ENCODE peak calls at places on chromosomes 13 and 19, in six cellular contexts. One of them, this sample, is unnamed.

GRCh38 chr19:58355215-58355796 is 2.0 kb upstream of the A1BG start:
- DNase-seq in GM12892: no peak
- DNase-seq in uterus: no peak
- DNase-seq in ovary: no peak
- DNase-seq in adrenal gland: no peak
- DNase-seq in stomach: no peak
- DNase-seq in this sample: peak

GRCh38 chr19:46815833-46816627 is 27.6 kb upstream of the SLC1A5 start:
- DNase-seq in GM12892: no peak
- DNase-seq in uterus: no peak
- DNase-seq in ovary: no peak
- DNase-seq in adrenal gland: no peak
- DNase-seq in stomach: no peak
- DNase-seq in this sample: no peak

GRCh38 chr19:43739836-43740235 is 14.9 kb downstream of the SMG9 start:
- DNase-seq in GM12892: no peak
- DNase-seq in uterus: no peak
- DNase-seq in ovary: no peak
- DNase-seq in adrenal gland: no peak
- DNase-seq in stomach: peak
- DNase-seq in this sample: no peak

GRCh38 chr13:113656831-113657671 is 947 bp downstream of the ATP4B start:
- DNase-seq in GM12892: no peak
- DNase-seq in uterus: peak
- DNase-seq in ovary: peak
- DNase-seq in adrenal gland: no peak
- DNase-seq in stomach: peak
- DNase-seq in this sample: peak

GRCh38 chr13:83752141-83752540 is 130.1 kb downstream of the SLITRK1 start:
- DNase-seq in GM12892: no peak
- DNase-seq in uterus: no peak
- DNase-seq in ovary: no peak
- DNase-seq in adrenal gland: no peak
- DNase-seq in stomach: no peak
- DNase-seq in this sample: no peak

GRCh38 chr13:26837997-26838396 is 77.4 kb upstream of the GPR12 start:
- DNase-seq in GM12892: no peak
- DNase-seq in uterus: no peak
- DNase-seq in ovary: no peak
- DNase-seq in adrenal gland: no peak
- DNase-seq in stomach: no peak
- DNase-seq in this sample: no peak

GRCh38 chr13:28541966-28542365 is 47.0 kb upstream of the FLT1 start:
- DNase-seq in GM12892: no peak
- DNase-seq in uterus: no peak
- DNase-seq in ovary: no peak
- DNase-seq in adrenal gland: no peak
- DNase-seq in stomach: no peak
- DNase-seq in this sample: no peak

GRCh38 chr19:56253737-56254136 is 18.8 kb upstream of the EDDM13 start:
- DNase-seq in GM12892: no peak
- DNase-seq in uterus: no peak
- DNase-seq in ovary: no peak
- DNase-seq in adrenal gland: no peak
- DNase-seq in stomach: no peak
- DNase-seq in this sample: no peak

GRCh38 chr13:32164622-32165268 is 133.2 kb downstream of the FRY start:
- DNase-seq in GM12892: no peak
- DNase-seq in uterus: no peak
- DNase-seq in ovary: no peak
- DNase-seq in adrenal gland: peak
- DNase-seq in stomach: no peak
- DNase-seq in this sample: no peak

GRCh38 chr19:12983561-12984142 is 11.6 kb upstream of the NFIX start:
- DNase-seq in GM12892: peak
- DNase-seq in uterus: peak
- DNase-seq in ovary: peak
- DNase-seq in adrenal gland: peak
- DNase-seq in stomach: peak
- DNase-seq in this sample: peak

GRCh38 chr13:80903911-80904310 is 563.0 kb upstream of the SPRY2 start:
- DNase-seq in GM12892: no peak
- DNase-seq in uterus: no peak
- DNase-seq in ovary: no peak
- DNase-seq in adrenal gland: no peak
- DNase-seq in stomach: no peak
- DNase-seq in this sample: no peak

GRCh38 chr19:47582320-47582909 is 9.5 kb upstream of the ZNF541 start:
- DNase-seq in GM12892: no peak
- DNase-seq in uterus: no peak
- DNase-seq in ovary: no peak
- DNase-seq in adrenal gland: peak
- DNase-seq in stomach: no peak
- DNase-seq in this sample: no peak

GRCh38 chr19:46844067-46844489 is 6.6 kb downstream of the AP2S1 start:
- DNase-seq in GM12892: no peak
- DNase-seq in uterus: no peak
- DNase-seq in ovary: no peak
- DNase-seq in adrenal gland: no peak
- DNase-seq in stomach: no peak
- DNase-seq in this sample: peak

GRCh38 chr13:24192036-24192810 is 31.7 kb downstream of the SPATA13 start:
- DNase-seq in GM12892: no peak
- DNase-seq in uterus: no peak
- DNase-seq in ovary: no peak
- DNase-seq in adrenal gland: no peak
- DNase-seq in stomach: no peak
- DNase-seq in this sample: no peak

GRCh38 chr13:45396548-45397095 is 21.6 kb downstream of the SLC25A30 start:
- DNase-seq in GM12892: no peak
- DNase-seq in uterus: no peak
- DNase-seq in ovary: no peak
- DNase-seq in adrenal gland: no peak
- DNase-seq in stomach: peak
- DNase-seq in this sample: no peak

GRCh38 chr13:63288576-63288975 is 1872.9 kb upstream of the PCDH20 start:
- DNase-seq in GM12892: no peak
- DNase-seq in uterus: no peak
- DNase-seq in ovary: no peak
- DNase-seq in adrenal gland: no peak
- DNase-seq in stomach: no peak
- DNase-seq in this sample: no peak

GRCh38 chr19:58351558-58351878 is 1.8 kb downstream of the A1BG start:
- DNase-seq in GM12892: no peak
- DNase-seq in uterus: no peak
- DNase-seq in ovary: no peak
- DNase-seq in adrenal gland: no peak
- DNase-seq in stomach: no peak
- DNase-seq in this sample: no peak

GRCh38 chr13:43019811-43020210 is 3.6 kb upstream of the DNAJC15 start:
- DNase-seq in GM12892: no peak
- DNase-seq in uterus: no peak
- DNase-seq in ovary: no peak
- DNase-seq in adrenal gland: no peak
- DNase-seq in stomach: no peak
- DNase-seq in this sample: no peak

GRCh38 chr19:17999685-18000479 is 8.1 kb upstream of the ARRDC2 start:
- DNase-seq in GM12892: no peak
- DNase-seq in uterus: no peak
- DNase-seq in ovary: no peak
- DNase-seq in adrenal gland: no peak
- DNase-seq in stomach: no peak
- DNase-seq in this sample: peak

GRCh38 chr13:48192536-48192935 is 40.5 kb upstream of the ITM2B start:
- DNase-seq in GM12892: no peak
- DNase-seq in uterus: no peak
- DNase-seq in ovary: no peak
- DNase-seq in adrenal gland: no peak
- DNase-seq in stomach: no peak
- DNase-seq in this sample: no peak

GRCh38 chr13:25752957-25753540 is 298.8 kb downstream of the SHISA2 start:
- DNase-seq in GM12892: no peak
- DNase-seq in uterus: peak
- DNase-seq in ovary: no peak
- DNase-seq in adrenal gland: peak
- DNase-seq in stomach: peak
- DNase-seq in this sample: no peak

GRCh38 chr13:20190481-20191310 is 2.0 kb downstream of the GJB2 start:
- DNase-seq in GM12892: no peak
- DNase-seq in uterus: no peak
- DNase-seq in ovary: no peak
- DNase-seq in adrenal gland: no peak
- DNase-seq in stomach: no peak
- DNase-seq in this sample: no peak

GRCh38 chr19:29811125-29812079 is at the start of gene CCNE1:
- DNase-seq in GM12892: peak
- DNase-seq in uterus: peak
- DNase-seq in ovary: peak
- DNase-seq in adrenal gland: peak
- DNase-seq in stomach: peak
- DNase-seq in this sample: peak
- TF ChIP-seq POLR2A in GM12892: peak
- TF ChIP-seq POLR2A in uterus: no peak
- TF ChIP-seq POLR2A in ovary: no peak
- TF ChIP-seq POLR2A in adrenal gland: peak
- TF ChIP-seq POLR2A in stomach: no peak
- TF ChIP-seq POLR2A in this sample: peak

DNA sequence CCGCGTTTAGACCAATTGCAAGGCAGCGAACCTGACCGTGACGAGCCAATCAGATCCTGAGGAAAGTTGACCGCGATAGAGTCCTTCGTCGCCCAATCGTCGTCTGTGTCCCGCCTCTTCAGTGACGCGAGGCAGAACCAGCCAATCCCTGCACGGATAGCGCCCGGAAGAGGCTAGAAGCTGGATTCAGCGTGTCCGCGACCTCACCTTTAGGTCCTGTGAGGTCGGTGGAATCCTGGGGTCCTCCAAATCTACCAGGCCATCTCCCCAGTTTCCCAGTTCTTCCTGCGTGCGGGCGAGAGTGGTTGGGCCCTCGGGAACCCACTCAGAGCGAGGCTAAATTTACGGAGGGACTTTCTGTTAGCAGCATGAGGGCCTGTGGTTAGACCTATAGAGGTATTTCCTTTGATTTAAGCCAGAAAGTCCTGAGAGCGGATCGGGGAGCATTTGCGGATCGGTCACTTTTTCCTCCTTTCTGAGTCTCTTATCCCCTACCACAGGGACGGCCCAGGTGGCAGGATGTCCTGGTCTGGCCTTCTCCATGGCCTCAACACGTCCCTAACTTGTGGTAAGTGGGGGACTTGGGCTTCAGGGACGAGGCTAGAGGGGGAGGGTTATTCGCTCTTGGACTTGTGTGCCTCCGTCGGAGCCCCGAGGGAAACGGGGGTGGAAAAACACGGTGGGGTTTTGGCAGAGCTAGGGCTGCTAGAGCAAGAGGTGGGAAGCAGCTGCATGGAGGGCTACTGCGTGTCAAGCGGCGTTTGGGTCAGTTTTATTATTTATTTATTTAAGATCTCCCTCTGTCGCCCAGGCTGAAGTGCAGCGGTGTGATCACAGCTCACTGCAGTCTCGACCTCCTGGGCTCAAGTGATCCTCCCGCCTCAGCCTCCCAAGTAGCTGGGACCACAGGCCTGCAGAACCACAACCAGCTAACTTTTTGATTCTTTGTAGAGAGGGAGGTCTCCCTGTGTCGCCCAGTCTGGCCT is at the start of gene MRPS12:
- DNase-seq in GM12892: peak
- DNase-seq in uterus: peak
- DNase-seq in ovary: peak
- DNase-seq in adrenal gland: peak
- DNase-seq in stomach: peak
- DNase-seq in this sample: peak
- TF ChIP-seq POLR2A in GM12892: peak
- TF ChIP-seq POLR2A in uterus: peak
- TF ChIP-seq POLR2A in ovary: peak
- TF ChIP-seq POLR2A in adrenal gland: no peak
- TF ChIP-seq POLR2A in stomach: no peak
- TF ChIP-seq POLR2A in this sample: peak

DNA sequence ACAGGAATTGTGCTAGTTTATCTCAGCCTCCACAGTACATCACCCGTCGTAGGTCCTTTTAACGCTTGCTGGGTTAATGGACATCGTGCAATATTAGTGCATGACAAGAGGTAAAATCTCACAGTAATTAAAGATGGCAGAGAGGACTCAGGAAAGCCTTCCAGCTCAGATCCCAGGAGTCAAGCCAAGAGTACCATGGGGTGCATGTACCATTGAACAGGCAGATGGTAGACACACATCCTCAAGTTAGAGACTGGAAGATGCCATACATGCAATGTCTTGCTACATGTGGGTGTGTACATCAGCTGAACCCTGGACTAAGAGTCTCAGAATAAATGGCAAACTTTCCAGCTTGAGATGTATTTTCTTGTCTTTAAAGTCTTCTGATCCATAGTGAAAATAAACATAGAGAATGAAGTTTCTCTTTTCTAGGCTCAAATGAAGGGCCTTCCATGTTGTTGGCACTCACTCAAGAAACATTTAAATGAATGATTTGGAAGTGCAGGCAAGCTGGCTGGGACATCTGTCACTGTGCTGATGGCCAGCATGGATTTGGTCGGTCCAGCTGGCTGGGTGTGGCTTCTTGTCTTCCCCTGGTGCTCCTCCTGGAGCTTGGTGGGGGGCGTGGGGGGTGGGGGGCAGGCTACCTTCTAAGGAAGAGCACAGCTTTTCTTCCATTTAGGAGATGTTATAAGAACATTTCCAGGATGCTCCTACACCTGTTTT is 290.9 kb upstream of the MAB21L1 start:
- DNase-seq in GM12892: no peak
- DNase-seq in uterus: no peak
- DNase-seq in ovary: no peak
- DNase-seq in adrenal gland: no peak
- DNase-seq in stomach: no peak
- DNase-seq in this sample: no peak
- TF ChIP-seq POLR2A in GM12892: no peak
- TF ChIP-seq POLR2A in uterus: no peak
- TF ChIP-seq POLR2A in ovary: no peak
- TF ChIP-seq POLR2A in adrenal gland: no peak
- TF ChIP-seq POLR2A in stomach: no peak
- TF ChIP-seq POLR2A in this sample: no peak

DNA sequence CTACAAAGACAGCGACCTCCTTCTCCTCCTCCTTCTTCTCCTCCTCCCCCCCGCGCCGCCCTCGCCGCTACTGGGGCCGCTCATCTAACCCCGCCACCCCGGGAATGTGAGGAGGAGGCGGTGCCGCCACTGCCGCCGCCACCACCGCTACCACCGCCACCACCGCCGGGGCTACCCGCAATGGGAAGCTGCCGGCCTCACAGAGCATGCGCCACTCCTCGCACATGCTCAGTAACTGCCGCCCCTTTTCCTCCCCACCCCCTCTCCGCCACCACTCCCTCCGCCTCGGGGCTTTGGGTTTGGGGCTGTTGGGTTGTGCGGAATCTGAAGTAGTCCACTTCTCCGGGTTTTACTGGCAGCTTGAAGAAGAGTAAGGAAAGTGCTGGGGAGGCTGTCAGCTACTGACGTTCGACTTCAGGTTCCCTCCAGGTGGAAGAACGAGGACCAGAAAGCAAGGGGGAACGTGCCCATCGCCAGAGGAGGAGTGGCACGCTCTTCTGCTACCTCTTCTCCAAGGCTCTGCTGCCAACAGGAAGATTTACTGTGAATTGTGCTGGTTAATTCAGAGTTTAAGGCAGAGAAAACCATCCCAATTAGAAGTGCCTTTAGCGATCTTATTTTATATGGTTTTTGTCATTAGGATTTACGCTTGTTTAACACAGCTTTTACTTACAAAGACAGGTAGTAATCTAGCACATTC is at the start of gene MYCBP2:
- DNase-seq in GM12892: peak
- DNase-seq in uterus: peak
- DNase-seq in ovary: peak
- DNase-seq in adrenal gland: peak
- DNase-seq in stomach: peak
- DNase-seq in this sample: peak
- TF ChIP-seq POLR2A in GM12892: peak
- TF ChIP-seq POLR2A in uterus: peak
- TF ChIP-seq POLR2A in ovary: peak
- TF ChIP-seq POLR2A in adrenal gland: peak
- TF ChIP-seq POLR2A in stomach: peak
- TF ChIP-seq POLR2A in this sample: peak